ENCODE peak calls at places on chromosomes 11 and 22, in six cellular contexts. O, C, G, A, V and W are unnamed samples. For H3K36me3 and H3K4me1, the result is how much of the 10 kb centered on the place peaks cover.

GRCh38 chr11:13859986-13860385 is 102.5 kb upstream of the SPON1 start:
- DNase-seq in O (no peak), C (no peak), G (no peak), A (no peak), V (no peak), W (no peak)

GRCh38 chr11:64284048-64284961 is at the start of gene BAD:
- DNase-seq in O (peak), C (peak), G (peak), A (peak), V (peak), W (no peak)

GRCh38 chr11:21912280-21912679 is 280.6 kb upstream of the ANO5 start:
- DNase-seq in O (no peak), C (no peak), G (no peak), A (no peak), V (no peak), W (no peak)

GRCh38 chr11:114596175-114596919 is 761 bp upstream of the NXPE4 start:
- DNase-seq in O (no peak), C (no peak), G (no peak), A (no peak), V (peak), W (no peak)

GRCh38 chr11:17748761-17749721 is 14.5 kb downstream of the KCNC1 start:
- DNase-seq in O (no peak), C (no peak), G (no peak), A (peak), V (no peak), W (no peak)

GRCh38 chr11:92794783-92795182 is 174.7 kb upstream of the MTNR1B start:
- DNase-seq in O (no peak), C (no peak), G (no peak), A (no peak), V (no peak), W (no peak)

GRCh38 chr11:130478881-130479280 is 30.4 kb downstream of the ADAMTS15 start:
- DNase-seq in O (no peak), C (no peak), G (no peak), A (peak), V (peak), W (no peak)

GRCh38 chr11:35605691-35606090 is 12.6 kb upstream of the FJX1 start:
- DNase-seq in O (no peak), C (no peak), G (no peak), A (no peak), V (no peak), W (no peak)

GRCh38 chr11:64601605-64602465 is 10.8 kb downstream of the SLC22A12 start:
- DNase-seq in O (no peak), C (no peak), G (no peak), A (no peak), V (no peak), W (no peak)

GRCh38 chr11:74951241-74951640 is 2.2 kb downstream of the SPCS2 start:
- DNase-seq in O (no peak), C (no peak), G (no peak), A (no peak), V (no peak), W (no peak)

GRCh38 chr11:62612366-62613274 is at the start of the genes EML3 and ROM1:
- DNase-seq in O (peak), C (no peak), G (peak), A (peak), V (peak), W (no peak)

DNA sequence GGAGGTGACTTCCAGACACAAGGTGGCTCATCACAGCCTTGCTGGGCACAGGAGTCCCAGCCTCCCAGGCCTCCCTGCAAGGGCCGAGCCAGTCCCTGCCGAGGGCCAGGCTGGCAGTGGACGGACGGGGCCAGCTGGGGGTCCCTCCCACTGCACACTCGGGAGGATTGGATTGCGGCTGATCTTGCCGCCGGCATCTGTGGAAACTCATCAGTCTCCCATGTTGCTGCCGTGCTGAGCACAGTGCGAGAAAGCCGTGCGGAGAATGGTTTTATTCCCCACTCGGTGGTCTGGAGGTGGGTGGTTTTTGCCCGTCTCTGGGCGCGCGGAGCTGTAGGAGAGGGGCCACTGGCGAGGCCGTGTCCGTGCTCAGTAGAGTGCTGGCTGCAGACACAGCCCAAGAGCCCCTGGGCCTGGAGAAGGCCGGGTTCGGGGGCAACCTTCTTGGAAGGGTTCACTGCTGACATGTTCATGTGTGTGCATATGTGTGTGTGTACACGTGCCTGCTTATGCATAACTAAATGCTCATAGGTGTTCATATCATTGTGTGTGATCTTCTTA is 1246.4 kb downstream of the BRD1 start:
- DNase-seq in O (no peak), C (no peak), G (no peak), A (no peak), V (no peak), W (no peak)
- H3K36me3 ChIP-seq in O (under half), C (under half), G (under half), A (under half), V (under half), W (under half)

DNA sequence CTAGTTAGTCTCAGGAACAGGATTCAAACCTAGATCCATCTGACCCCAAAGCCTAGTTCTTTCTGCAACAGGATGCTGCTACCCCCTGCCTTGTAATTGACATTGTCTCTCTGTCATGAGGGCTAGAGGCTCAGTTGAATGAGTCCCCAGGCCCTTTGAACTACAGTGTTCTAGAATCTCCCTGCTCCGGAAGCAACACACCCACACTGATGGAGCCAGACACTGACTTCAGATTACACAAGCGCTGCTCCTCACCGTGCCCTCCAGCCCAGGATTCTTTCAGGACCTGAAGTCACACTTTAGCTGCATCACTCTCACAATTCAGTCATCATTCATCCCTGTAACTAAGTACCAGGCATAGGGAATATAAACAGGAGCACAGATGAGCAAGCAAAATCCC is 69.7 kb downstream of the RAB30 start:
- DNase-seq in O (no peak), C (no peak), G (no peak), A (no peak), V (no peak), W (no peak)
- H3K4me1 ChIP-seq in O (under half), C (under half), G (under half), A (under half), V (under half), W (under half)

DNA sequence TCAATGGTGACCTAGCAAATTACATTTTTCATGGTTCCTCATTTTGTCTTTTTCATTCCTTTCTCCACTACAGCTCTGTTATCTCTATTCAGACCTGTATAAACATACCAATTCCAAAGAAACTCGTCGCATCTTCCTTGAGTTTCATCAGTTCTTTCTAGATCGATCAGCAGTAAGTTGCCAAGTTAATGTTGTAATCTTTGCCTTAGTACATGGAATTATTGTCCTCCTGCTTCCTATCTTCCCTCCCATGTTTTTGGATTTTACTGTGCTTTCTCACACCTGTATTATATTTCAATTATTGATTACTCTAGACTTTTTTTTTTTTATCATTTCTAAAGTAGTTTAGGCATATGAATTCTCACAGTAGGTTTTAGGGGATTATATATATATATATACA is 69.5 kb upstream of the GRIK4 start:
- DNase-seq in O (no peak), C (no peak), G (no peak), A (no peak), V (no peak), W (no peak)
- H3K36me3 ChIP-seq in O (half or more), C (under half), G (under half), A (half or more), V (under half), W (under half)

DNA sequence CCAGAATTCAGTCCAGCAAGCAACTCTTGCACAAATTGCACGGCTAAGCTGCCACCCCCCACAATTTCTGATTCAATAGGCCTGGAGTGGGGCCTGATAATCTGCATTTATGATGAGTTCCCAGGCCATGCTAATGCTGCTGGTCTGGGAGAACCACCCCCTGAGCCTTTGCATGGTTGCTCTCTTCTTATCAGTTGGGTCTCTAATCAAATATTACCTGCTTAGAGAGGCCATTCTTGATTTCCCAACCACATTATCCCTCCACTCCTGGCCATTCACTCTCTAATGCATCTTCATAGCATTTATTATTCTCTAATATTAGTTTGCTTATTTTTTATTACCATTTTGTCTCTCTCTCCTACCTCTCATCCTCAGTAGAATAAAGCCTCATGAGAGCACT is 99.5 kb downstream of the NAV2 start:
- DNase-seq in O (no peak), C (no peak), G (no peak), A (no peak), V (no peak), W (no peak)
- H3K4me1 ChIP-seq in O (under half), C (under half), G (under half), A (under half), V (under half), W (under half)

GRCh38 chr11:126290887-126291286 is 8.0 kb downstream of the TIRAP start:
- DNase-seq in O (no peak), C (no peak), G (no peak), A (no peak), V (no peak), W (no peak)
- H3K36me3 ChIP-seq in O (under half), C (under half), G (under half), A (under half), V (under half), W (under half)

DNA sequence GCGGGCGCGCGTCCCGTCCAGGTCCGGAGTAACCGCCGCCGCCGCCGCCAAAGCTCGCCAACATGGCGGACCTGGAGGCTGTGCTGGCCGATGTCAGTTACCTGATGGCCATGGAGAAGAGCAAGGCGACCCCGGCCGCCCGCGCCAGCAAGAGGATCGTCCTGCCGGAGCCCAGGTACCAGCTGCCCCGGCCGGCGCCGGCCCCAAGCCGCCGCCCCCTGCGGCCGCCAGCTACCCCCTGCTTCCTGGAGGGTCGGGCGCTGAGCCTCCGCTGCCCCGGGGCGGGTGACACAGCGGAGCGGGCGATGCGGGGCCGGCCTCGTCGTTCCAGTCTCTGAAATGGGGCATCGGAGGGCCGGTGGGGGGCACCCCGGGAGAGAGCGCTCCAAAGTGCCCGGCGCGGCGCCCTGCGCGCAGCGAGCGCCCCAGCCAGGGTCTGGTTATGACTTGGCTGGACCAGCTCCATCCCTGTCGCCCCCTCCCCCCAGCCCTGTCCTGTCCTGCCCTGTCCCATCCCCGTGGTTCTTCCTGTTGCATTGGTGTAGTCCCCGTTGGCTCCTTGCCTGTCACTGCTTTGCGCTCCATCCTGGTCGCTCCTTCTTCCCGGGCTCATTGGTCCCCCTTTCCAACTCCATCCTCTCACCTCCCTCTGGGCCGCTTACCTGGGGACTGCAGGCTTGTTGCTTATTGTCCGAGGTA is 653 bp downstream of the GRK3 start:
- DNase-seq in O (peak), C (no peak), G (peak), A (no peak), V (peak), W (peak)
- H3K4me1 ChIP-seq in O (under half), C (under half), G (under half), A (under half), V (under half), W (under half)

GRCh38 chr11:11020747-11021149 is 162.9 kb upstream of the ZBED5 start:
- DNase-seq in O (peak), C (no peak), G (no peak), A (no peak), V (no peak), W (no peak)
- H3K36me3 ChIP-seq in O (under half), C (under half), G (under half), A (under half), V (under half), W (under half)